ENCODE peak calls at places on chromosomes 3 and 15, in seven cellular contexts. U, B, I, E, M, D and A are unnamed samples.

GRCh38 chr3:123318374-123318773 is 116.6 kb downstream of the SEC22A start:
- DNase-seq in E (no peak), D (no peak), U (no peak), I (no peak), B (no peak), M (no peak), A (no peak)

GRCh38 chr15:84795186-84795585 is 22.0 kb upstream of the ALPK3 start:
- DNase-seq in B (no peak), D (peak), M (no peak), U (no peak), E (no peak), I (no peak), A (no peak)

GRCh38 chr3:52355526-52355925 is 39.4 kb downstream of the DNAH1 start:
- DNase-seq in E (no peak), U (no peak), M (no peak), I (peak), B (no peak), D (no peak), A (no peak)

GRCh38 chr3:99686955-99687612 is 48.7 kb downstream of the COL8A1 start:
- DNase-seq in E (no peak), M (peak), U (peak), D (peak), I (peak), B (no peak), A (no peak)

GRCh38 chr3:117018622-117019021 is 309.0 kb downstream of the TUSC7 start:
- DNase-seq in I (no peak), M (no peak), B (no peak), E (no peak), D (no peak), U (no peak), A (no peak)

GRCh38 chr15:48031466-48031865 is 89.3 kb upstream of the SLC24A5 start:
- DNase-seq in B (no peak), I (no peak), D (no peak), E (no peak), M (no peak), U (no peak), A (no peak)

GRCh38 chr15:91801836-91802534 is 51.5 kb upstream of the SLCO3A1 start:
- DNase-seq in B (no peak), M (no peak), E (no peak), U (no peak), I (no peak), D (no peak), A (no peak)

GRCh38 chr3:115790759-115791158 is 167.4 kb downstream of the GAP43 start:
- DNase-seq in U (no peak), B (no peak), D (peak), M (no peak), I (no peak), E (no peak), A (no peak)

GRCh38 chr3:24185738-24186384 is 240.8 kb downstream of the NR1D2 start:
- DNase-seq in M (peak), B (no peak), U (no peak), I (peak), D (peak), E (no peak), A (no peak)

GRCh38 chr15:91855684-91856553 is 2.4 kb downstream of the SLCO3A1 start:
- DNase-seq in E (no peak), M (peak), D (no peak), B (peak), I (no peak), U (no peak), A (no peak)

GRCh38 chr3:38853021-38853420 is 37.0 kb upstream of the SCN10A start:
- DNase-seq in D (peak), B (no peak), M (no peak), E (no peak), I (no peak), U (no peak), A (no peak)

GRCh38 chr3:122021811-122022401 is at the start of gene ILDR1:
- DNase-seq in I (no peak), M (peak), D (no peak), E (no peak), U (no peak), B (peak), A (no peak)

GRCh38 chr3:197302696-197303341 is 4.4 kb upstream of the DLG1 start:
- DNase-seq in E (no peak), D (peak), I (no peak), M (no peak), U (no peak), B (no peak), A (no peak)

GRCh38 chr3:55873523-55874254 is 386.6 kb upstream of the WNT5A start:
- DNase-seq in I (no peak), B (no peak), D (peak), U (no peak), E (no peak), M (no peak), A (no peak)

GRCh38 chr3:175692256-175692655 is 833.1 kb downstream of the NAALADL2 start:
- DNase-seq in D (peak), M (no peak), E (no peak), I (no peak), B (no peak), U (no peak), A (no peak)

GRCh38 chr3:23859012-23859743 is 53.4 kb downstream of the UBE2E1 start:
- DNase-seq in E (no peak), M (no peak), I (peak), U (no peak), B (no peak), D (peak), A (no peak)

GRCh38 chr3:184556502-184557347 is 4.9 kb upstream of the EPHB3 start:
- DNase-seq in D (no peak), B (no peak), E (no peak), I (no peak), M (no peak), U (no peak), A (no peak)

GRCh38 chr15:39869251-39869650 is 50.8 kb downstream of the GPR176 start:
- DNase-seq in U (no peak), I (no peak), B (no peak), E (no peak), D (no peak), M (no peak), A (no peak)

GRCh38 chr3:157859541-157859940 is 246.7 kb downstream of the SHOX2 start:
- DNase-seq in D (no peak), I (no peak), B (no peak), U (no peak), E (no peak), M (no peak), A (no peak)

GRCh38 chr15:51077565-51078153 is 17.0 kb downstream of the TNFAIP8L3 start:
- DNase-seq in U (peak), B (peak), I (peak), D (no peak), E (no peak), M (peak), A (peak)

GRCh38 chr3:193851416-193851815 is 258.4 kb downstream of the OPA1 start:
- DNase-seq in B (no peak), E (no peak), I (no peak), M (no peak), U (no peak), D (no peak), A (no peak)

GRCh38 chr15:45274636-45275035 is 22.6 kb downstream of the SLC28A2 start:
- DNase-seq in E (no peak), M (no peak), I (no peak), D (no peak), B (no peak), U (no peak), A (no peak)

GRCh38 chr15:64905119-64905831 is 6.4 kb upstream of the ANKDD1A start:
- DNase-seq in U (peak), I (peak), B (peak), D (peak), E (no peak), M (peak), A (peak)

GRCh38 chr3:39531066-39531465 is 63.6 kb downstream of the MOBP start:
- DNase-seq in B (no peak), M (no peak), I (no peak), U (no peak), D (no peak), E (no peak), A (no peak)

GRCh38 chr15:31433101-31433500 is 106.5 kb downstream of the KLF13 start:
- DNase-seq in I (no peak), B (no peak), U (no peak), D (no peak), M (no peak), E (no peak), A (no peak)

GRCh38 chr3:155549087-155549486 is 195.8 kb downstream of the PLCH1 start:
- DNase-seq in B (peak), M (no peak), I (no peak), D (no peak), E (no peak), U (no peak), A (no peak)

GRCh38 chr3:39121626-39122025 is 14.1 kb downstream of the TTC21A start:
- DNase-seq in D (no peak), U (no peak), B (no peak), E (no peak), M (no peak), I (no peak), A (no peak)

GRCh38 chr15:88057836-88058235 is 198.7 kb downstream of the NTRK3 start:
- DNase-seq in D (no peak), U (no peak), I (no peak), E (no peak), M (no peak), B (no peak), A (no peak)

GRCh38 chr3:7506606-7507180 is 645.8 kb downstream of the GRM7 start:
- DNase-seq in B (no peak), I (no peak), U (no peak), D (no peak), M (no peak), E (no peak), A (no peak)

GRCh38 chr3:38755130-38755529 is 60.9 kb downstream of the SCN10A start:
- DNase-seq in M (no peak), U (no peak), I (no peak), D (peak), B (no peak), E (no peak), A (no peak)

GRCh38 chr3:69718832-69719231 is 20.4 kb upstream of the MITF start:
- DNase-seq in M (no peak), U (no peak), I (no peak), B (no peak), D (no peak), E (no peak), A (no peak)

GRCh38 chr3:61600195-61600594 is 38.8 kb downstream of the PTPRG start:
- DNase-seq in U (no peak), D (peak), B (no peak), E (no peak), I (no peak), M (no peak), A (no peak)

GRCh38 chr3:15976524-15976923 is 178.7 kb upstream of the ANKRD28 start:
- DNase-seq in I (no peak), E (no peak), D (no peak), M (no peak), B (no peak), U (no peak), A (no peak)

GRCh38 chr3:15979900-15980299 is 182.1 kb upstream of the ANKRD28 start:
- DNase-seq in D (no peak), B (no peak), I (no peak), U (no peak), E (no peak), M (no peak), A (no peak)

GRCh38 chr3:15979490-15979889 is 181.7 kb upstream of the ANKRD28 start:
- DNase-seq in D (no peak), B (no peak), E (no peak), U (peak), M (no peak), I (no peak), A (no peak)

GRCh38 chr3:15977089-15977488 is 179.3 kb upstream of the ANKRD28 start:
- DNase-seq in D (no peak), E (no peak), B (no peak), M (no peak), I (no peak), U (no peak), A (no peak)

GRCh38 chr3:15977598-15978232 is 179.9 kb upstream of the ANKRD28 start:
- DNase-seq in E (no peak), B (no peak), D (no peak), M (no peak), I (no peak), U (no peak), A (no peak)
- TF ChIP-seq CTCF in E (no peak), B (no peak), D (no peak), M (no peak), I (no peak), U (no peak), A (no peak)

GRCh38 chr15:90300541-90300940 is 35.1 kb downstream of the NGRN start:
- DNase-seq in D (no peak), M (no peak), U (no peak), E (no peak), B (no peak), I (no peak), A (peak)
- H3K4me3 ChIP-seq in D (no peak), M (no peak), U (no peak), E (no peak), B (no peak), I (no peak), A (no peak)

DNA sequence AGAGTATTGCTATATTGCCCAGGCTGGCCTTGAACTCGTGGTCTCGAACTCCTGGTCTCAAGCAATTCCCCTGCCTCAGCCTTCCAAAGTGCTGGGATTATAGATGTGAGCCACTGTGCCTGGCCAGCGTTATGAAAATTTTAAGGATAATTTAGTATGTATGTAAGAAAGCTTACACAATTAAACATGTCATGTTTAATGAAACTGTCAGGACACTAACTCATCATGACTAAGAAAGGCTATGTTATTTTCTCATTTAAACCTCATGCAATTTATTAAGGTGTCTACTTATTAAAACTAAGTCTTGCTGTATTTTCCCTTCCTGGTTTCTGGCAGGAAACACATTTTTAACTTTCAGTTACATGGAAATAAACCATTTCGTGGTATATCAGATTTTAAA is 106.8 kb upstream of the ATP10A start:
- DNase-seq in B (no peak), I (no peak), D (no peak), M (no peak), U (no peak), E (no peak), A (no peak)
- TF ChIP-seq CTCF in B (no peak), I (no peak), D (no peak), M (no peak), U (no peak), E (no peak), A (no peak)

DNA sequence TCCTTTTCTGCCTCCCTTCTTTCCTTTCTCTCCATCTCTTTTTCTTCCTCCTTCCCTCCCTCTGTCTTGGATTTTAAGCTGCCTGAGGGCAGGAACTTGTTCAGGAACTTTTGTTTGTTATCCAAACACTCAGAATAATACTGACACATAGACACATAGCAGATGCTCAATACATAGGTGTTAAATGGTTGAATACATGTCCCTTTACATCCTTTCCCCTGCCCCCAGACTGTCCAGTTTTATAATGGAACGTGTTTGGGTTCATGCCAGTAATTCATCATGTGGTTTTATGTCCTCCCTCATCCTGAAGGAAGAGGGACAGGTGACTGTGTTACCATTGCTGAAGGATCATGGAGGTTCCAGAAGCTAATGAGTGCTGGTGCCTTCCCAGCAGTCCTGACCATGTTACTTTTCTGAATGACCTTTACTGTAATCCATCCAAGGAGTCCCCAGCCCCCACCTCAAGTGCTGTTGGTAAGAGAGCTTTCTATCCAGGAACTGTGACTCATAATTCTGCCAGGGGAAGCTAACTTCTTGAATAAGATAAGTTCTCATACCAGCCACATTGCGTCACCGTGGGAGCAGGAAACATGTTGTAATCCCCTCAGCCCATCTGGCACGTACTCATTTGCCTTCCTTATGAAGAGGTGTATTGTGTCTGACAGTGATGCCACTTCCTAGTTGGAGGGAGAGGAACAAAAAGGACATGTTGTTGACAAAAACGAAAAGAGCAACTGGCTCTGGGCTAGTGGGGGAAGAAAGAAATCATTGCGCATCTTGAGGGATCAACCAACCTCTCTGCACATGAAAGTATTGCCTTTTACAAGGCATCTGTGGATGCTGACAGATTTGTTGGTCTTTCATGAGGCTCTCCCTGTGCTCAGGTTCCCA is 52.4 kb downstream of the IL1RAP start:
- DNase-seq in M (peak), U (peak), B (no peak), D (peak), E (peak), I (peak), A (peak)
- H3K4me3 ChIP-seq in M (no peak), U (no peak), B (no peak), D (no peak), E (no peak), I (no peak), A (no peak)

GRCh38 chr3:140160553-140160952 is 225.6 kb downstream of the CLSTN2 start:
- DNase-seq in E (no peak), D (no peak), B (no peak), U (no peak), I (no peak), M (no peak), A (no peak)
- TF ChIP-seq CTCF in E (no peak), D (no peak), B (no peak), U (no peak), I (no peak), M (no peak), A (no peak)

GRCh38 chr3:12838179-12838965 is 3.0 kb downstream of the RPL32 start:
- DNase-seq in I (no peak), D (peak), U (no peak), E (no peak), M (no peak), B (no peak), A (no peak)
- H3K4me3 ChIP-seq in I (peak), D (no peak), U (no peak), E (no peak), M (no peak), B (peak), A (no peak)

GRCh38 chr3:182889948-182890629 is 90.2 kb downstream of the DCUN1D1 start:
- DNase-seq in E (no peak), M (no peak), U (no peak), I (no peak), B (no peak), D (no peak), A (no peak)

GRCh38 chr3:182891364-182891763 is 89.0 kb downstream of the DCUN1D1 start:
- DNase-seq in M (no peak), B (no peak), U (no peak), I (no peak), D (no peak), E (no peak), A (no peak)

DNA sequence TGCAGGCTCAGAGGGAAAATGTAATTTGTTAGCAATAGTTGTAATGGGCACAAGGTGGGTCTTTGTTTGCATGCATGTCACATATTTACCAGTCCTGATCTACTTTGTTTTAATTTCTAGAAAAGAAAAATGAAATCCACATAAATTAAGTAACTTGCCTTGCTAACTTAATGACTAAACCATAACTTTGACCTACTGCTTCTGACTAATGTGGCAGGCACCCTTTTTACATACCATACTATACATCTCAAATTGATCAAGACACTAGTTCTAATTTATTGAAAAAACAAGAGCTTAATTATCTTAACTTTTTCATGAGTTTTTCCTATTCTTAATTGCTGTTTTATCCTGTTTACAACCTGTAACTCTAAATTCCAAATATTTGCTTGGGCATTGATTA is 93.2 kb downstream of the ATP11B start:
- DNase-seq in U (no peak), E (no peak), I (no peak), D (peak), M (no peak), B (no peak), A (no peak)
- TF ChIP-seq CTCF in U (no peak), E (no peak), I (no peak), D (no peak), M (no peak), B (no peak), A (no peak)

DNA sequence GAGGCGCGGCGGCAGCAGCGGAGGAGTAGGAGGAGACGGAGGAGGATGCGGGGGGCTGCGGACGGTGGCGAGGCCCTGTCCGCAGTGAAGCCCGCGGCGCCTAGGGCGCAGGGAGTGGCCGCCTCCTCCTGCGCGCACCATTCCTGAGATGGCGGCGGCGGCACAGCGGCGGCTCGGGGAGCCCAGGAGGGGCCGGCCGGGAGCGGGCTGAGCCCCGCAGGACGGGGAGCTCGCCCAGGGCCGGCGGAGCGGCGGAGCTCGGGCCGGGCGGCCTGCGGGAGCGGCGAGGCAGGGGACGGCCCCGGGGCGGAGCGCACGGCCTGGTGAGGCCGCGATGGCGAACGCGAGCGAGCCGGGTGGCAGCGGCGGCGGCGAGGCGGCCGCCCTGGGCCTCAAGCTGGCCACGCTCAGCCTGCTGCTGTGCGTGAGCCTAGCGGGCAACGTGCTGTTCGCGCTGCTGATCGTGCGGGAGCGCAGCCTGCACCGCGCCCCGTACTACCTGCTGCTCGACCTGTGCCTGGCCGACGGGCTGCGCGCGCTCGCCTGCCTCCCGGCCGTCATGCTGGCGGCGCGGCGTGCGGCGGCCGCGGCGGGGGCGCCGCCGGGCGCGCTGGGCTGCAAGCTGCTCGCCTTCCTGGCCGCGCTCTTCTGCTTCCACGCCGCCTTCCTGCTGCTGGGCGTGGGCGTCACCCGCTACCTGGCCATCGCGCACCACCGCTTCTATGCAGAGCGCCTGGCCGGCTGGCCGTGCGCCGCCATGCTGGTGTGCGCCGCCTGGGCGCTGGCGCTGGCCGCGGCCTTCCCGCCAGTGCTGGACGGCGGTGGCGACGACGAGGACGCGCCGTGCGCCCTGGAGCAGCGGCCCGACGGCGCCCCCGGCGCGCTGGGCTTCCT is at the start of gene GPR27:
- DNase-seq in B (peak), E (no peak), U (no peak), M (no peak), D (peak), I (peak), A (no peak)
- H3K4me3 ChIP-seq in B (no peak), E (peak), U (no peak), M (peak), D (peak), I (peak), A (peak)

GRCh38 chr3:126750760-126751129 is 46.7 kb downstream of the CHCHD6 start:
- DNase-seq in I (no peak), E (no peak), M (no peak), D (no peak), B (no peak), U (no peak), A (no peak)
- TF ChIP-seq CTCF in I (no peak), E (no peak), M (no peak), D (no peak), B (no peak), U (no peak), A (no peak)